ENCODE peak calls at places on chromosomes 4 and X, in four cellular contexts. Q is GM12878, D is K562, Y is HepG2. Z is an unnamed sample.

GRCh38 chr4:121738780-121739547 is 26.0 kb downstream of the SMIM43 start:
- DNase-seq in D (no peak), Y (no peak), Q (no peak), Z (no peak)

GRCh38 chr4:20126906-20127305 is 124.8 kb upstream of the SLIT2 start:
- DNase-seq in Y (no peak), D (no peak), Q (no peak), Z (no peak)

GRCh38 chr4:47930971-47931804 is 16.8 kb upstream of the NFXL1 start:
- DNase-seq in Y (no peak), Q (no peak), D (no peak), Z (no peak)

GRCh38 chr4:121998024-121998423 is 46.2 kb upstream of the TRPC3 start:
- DNase-seq in D (no peak), Q (no peak), Y (no peak), Z (no peak)

GRCh38 chr4:175419120-175419774 is 392.8 kb downstream of the GPM6A start:
- DNase-seq in Y (peak), D (no peak), Q (no peak), Z (no peak)

GRCh38 chrX:108186811-108187210 is 95.2 kb downstream of the ATG4A start:
- DNase-seq in D (no peak), Y (peak), Q (no peak), Z (no peak)

GRCh38 chr4:33924801-33925200 is 2319.5 kb downstream of the ARAP2 start:
- DNase-seq in Y (no peak), Q (no peak), D (no peak), Z (no peak)

GRCh38 chrX:12894074-12894691 is 12.2 kb upstream of the TLR8 start:
- DNase-seq in Y (peak), D (peak), Q (no peak), Z (no peak)

DNA sequence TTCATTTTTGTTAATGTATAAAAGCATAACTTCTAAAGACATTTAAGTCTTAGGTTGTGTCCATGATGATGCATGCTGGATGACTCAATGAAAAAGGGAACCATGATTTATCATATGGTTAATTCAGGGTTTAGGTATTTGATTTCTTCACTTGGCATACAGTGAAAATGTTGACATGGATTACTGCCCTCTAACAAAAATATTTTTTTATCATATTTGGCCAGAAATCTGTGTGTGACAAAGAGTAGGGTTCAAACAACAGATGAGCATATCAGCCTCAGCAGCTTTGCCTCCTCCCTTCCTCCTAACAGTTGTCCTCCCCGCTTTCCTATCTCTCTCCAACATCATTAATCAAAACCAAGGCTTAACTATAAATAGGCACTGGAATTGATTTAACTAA is 46.3 kb downstream of the ARHGAP6 start:
- DNase-seq in D (no peak), Y (no peak), Q (no peak), Z (no peak)
- TF ChIP-seq TAF1 in D (no peak), Y (no peak), Q (no peak), Z (no peak)

GRCh38 chrX:155435744-155436112 is 22.7 kb downstream of the F8A3 start:
- DNase-seq in D (peak), Q (no peak), Y (no peak), Z (no peak)

GRCh38 chrX:155441097-155441496 is 17.3 kb downstream of the F8A3 start:
- DNase-seq in Q (no peak), Y (no peak), D (no peak), Z (no peak)

DNA sequence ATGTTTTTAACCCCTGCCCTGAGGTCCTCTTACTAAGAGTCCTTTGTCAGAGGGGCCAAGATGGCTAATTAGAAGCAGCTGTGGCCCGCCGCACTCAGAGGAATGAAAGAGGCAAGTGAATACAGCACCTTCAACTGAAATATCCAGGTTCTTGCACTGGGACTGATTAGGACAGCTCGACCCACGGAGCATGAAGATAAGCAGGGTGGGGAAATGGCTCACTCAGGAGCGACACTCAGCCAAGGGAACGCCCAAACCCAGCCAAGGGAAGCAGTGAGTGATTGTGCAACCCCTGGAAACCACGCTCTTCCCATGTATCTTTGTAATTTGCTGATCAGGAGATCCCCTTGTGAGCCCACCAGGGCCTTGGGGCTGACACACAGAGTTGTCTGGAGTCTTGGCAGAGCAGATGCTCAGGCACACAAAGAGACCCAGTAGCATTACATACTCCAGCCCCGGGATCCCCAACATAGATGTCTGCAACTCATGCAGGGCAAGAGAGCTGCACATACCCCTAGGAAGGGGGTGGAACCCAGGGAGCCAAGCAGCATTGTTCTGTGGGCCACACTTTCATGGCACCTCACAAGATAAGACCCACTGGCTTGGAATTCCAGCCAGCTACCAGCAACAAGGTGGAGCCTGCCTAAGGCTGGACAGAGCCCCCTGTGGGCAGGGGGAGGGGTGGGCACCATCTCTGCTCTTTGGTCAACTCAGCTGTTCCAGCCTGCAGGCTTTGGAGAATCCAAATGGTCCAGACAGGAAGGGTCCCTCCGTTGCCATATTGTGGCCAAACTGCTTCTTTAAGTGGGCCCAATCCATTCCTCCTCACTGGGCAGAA is 23.3 kb downstream of the F8A3 start:
- DNase-seq in D (peak), Q (no peak), Y (no peak), Z (no peak)
- TF ChIP-seq POLR2A in D (no peak), Q (no peak), Y (no peak), Z (no peak)

DNA sequence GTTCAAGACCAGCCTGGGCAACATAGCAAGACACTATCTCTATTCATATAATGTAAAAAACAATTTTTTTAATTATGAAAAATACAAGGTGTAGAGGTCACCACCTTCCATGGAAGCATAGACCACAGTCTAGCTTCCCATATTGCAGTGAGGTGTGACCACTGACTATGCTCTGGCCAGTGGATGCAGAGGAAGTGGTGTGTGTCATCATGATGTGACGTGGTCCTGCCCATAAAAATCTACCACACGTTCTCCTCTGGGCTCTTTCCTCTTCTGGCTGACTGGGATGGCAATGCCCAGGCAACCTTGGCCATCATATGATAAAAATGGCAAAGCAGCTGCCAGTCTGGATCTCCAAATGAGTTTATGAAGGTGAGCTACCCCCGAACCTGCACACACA is 65.7 kb downstream of the RBM47 start:
- DNase-seq in Y (no peak), D (no peak), Q (no peak), Z (no peak)
- TF ChIP-seq POLR2AphosphoS5 in Y (no peak), D (no peak), Q (no peak), Z (no peak)

DNA sequence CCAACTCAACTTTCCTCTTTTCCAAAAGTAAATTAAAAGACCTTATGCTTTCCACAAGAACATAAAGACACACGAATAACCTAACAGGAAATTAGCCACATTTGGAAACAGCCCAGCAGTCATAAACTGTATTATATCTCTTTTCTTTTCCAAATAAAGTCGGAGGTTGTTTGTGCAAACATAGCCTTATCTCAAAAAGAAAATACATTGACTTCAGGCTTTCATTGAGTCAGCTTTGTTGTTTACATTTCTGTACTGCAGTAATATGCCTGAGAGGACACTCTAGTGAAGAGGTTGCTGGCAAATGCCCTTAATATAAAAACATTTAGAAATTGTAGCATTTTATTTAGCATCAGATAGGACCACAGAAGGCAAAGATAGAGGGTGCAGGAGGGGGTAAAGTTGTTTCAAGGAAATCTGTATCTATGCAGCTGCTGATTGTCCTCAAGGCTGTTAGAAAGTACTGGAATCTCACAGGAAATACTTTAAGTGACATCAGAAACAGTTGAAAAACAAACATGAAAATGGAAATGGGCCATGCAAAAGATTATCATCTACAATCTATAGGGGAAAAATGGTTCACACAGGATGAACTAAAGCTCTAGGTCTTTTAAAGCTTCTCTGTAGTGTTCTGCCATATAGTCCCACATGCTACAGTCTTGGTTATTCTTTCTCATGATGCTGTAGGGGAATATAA is 14.5 kb downstream of the LNX1 start:
- DNase-seq in D (no peak), Y (no peak), Q (no peak), Z (no peak)
- TF ChIP-seq TAF1 in D (no peak), Y (no peak), Q (no peak), Z (no peak)

DNA sequence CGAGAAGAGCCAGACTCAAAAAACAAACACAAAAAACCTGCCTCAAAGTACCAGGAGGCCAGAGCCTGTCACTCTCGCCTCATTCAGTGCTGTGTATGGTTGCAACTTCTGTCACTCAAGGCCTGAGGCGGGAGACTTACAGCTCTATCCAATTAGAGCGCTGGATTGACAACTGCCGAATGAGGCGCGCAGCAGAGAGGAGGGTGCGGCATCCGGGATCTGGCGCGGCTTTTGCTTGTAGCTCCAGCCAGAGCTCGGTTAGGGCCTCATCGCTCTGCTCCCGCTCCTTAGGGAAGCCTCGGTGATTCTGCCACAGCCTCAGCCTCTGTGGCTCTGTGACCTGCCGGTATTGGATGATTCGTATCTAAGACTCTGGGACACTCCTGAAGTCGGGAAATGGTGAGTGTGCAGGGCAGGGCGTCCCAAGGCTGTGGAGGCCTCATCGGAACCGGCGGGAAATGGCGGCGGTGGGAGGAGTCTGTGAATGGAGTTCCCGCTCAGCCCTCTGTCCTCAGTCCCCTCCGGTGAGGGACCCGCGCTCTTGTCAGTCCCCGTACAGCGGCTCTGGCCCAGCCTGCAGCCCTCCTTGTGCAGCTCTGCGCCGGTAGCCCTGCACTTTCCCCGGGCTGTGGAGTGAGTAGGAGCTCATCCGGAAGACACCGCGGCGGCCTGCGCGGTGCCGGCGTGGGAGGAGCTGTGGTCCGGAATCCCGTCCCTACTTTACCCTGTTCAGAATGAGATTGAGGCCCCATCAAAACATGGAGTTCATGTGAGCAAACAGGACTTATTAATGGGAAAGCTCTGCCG is at the start of gene ZNF718:
- DNase-seq in Q (peak), Y (no peak), D (peak), Z (peak)
- TF ChIP-seq POLR2A in Q (peak), Y (no peak), D (peak), Z (peak)

Z was measured in GM12892.